ENCODE peak calls at places on chromosomes 3 and 15, in seven cellular contexts. W, L, B, U, X, T and R are unnamed samples.

GRCh38 chr3:42067324-42067723 is 23.8 kb upstream of the TRAK1 start:
- DNase-seq in W (peak), L (no peak), B (no peak), U (peak), X (no peak), T (no peak), R (peak)

GRCh38 chr3:111668912-111669488 is 73.9 kb upstream of the ZBED2 start:
- DNase-seq in W (peak), L (no peak), B (no peak), U (peak), X (no peak), T (no peak), R (no peak)

GRCh38 chr3:116001063-116001765 is 377.9 kb downstream of the GAP43 start:
- DNase-seq in W (peak), L (no peak), B (no peak), U (no peak), X (no peak), T (no peak), R (no peak)

GRCh38 chr3:9080165-9080564 is 116.9 kb upstream of the RAD18 start:
- DNase-seq in W (peak), L (no peak), B (no peak), U (no peak), X (no peak), T (no peak), R (no peak)

GRCh38 chr15:85543741-85544155 is 163.3 kb downstream of the AKAP13 start:
- DNase-seq in W (no peak), L (peak), B (peak), U (peak), X (peak), T (peak), R (no peak)

GRCh38 chr3:101268987-101269386 is 51.4 kb downstream of the IMPG2 start:
- DNase-seq in W (no peak), L (no peak), B (no peak), U (no peak), X (no peak), T (no peak), R (no peak)

GRCh38 chr3:106792716-106793115 is 584.5 kb upstream of the CCDC54 start:
- DNase-seq in W (peak), L (no peak), B (no peak), U (no peak), X (no peak), T (no peak), R (no peak)

GRCh38 chr3:195068481-195069080 is 202.4 kb downstream of the XXYLT1 start:
- DNase-seq in W (no peak), L (no peak), B (no peak), U (no peak), X (no peak), T (peak), R (no peak)

GRCh38 chr15:34023932-34024331 is 15.1 kb downstream of the AVEN start:
- DNase-seq in W (peak), L (no peak), B (no peak), U (no peak), X (no peak), T (no peak), R (no peak)

GRCh38 chr15:79035814-79036213 is 54.8 kb downstream of the RASGRF1 start:
- DNase-seq in W (no peak), L (no peak), B (no peak), U (no peak), X (peak), T (no peak), R (no peak)

GRCh38 chr3:160162440-160162839 is 62.8 kb upstream of the C3orf80 start:
- DNase-seq in W (no peak), L (no peak), B (no peak), U (no peak), X (no peak), T (no peak), R (no peak)

GRCh38 chr15:50418041-50418583 is 6.1 kb upstream of the USP8 start:
- DNase-seq in W (no peak), L (no peak), B (no peak), U (no peak), X (no peak), T (no peak), R (no peak)

GRCh38 chr15:77862651-77863104 is 214.8 kb downstream of the TBC1D2B start:
- DNase-seq in W (no peak), L (no peak), B (no peak), U (no peak), X (peak), T (no peak), R (no peak)

GRCh38 chr3:151770941-151771340 is 37.2 kb downstream of the AADACL2 start:
- DNase-seq in W (no peak), L (peak), B (peak), U (peak), X (peak), T (peak), R (no peak)

GRCh38 chr15:31304074-31304648 is 22.5 kb upstream of the KLF13 start:
- DNase-seq in W (no peak), L (no peak), B (no peak), U (no peak), X (no peak), T (no peak), R (no peak)

GRCh38 chr3:139427283-139428060 is 38.0 kb upstream of the COPB2 start:
- DNase-seq in W (peak), L (peak), B (no peak), U (peak), X (no peak), T (no peak), R (peak)

GRCh38 chr3:184426691-184427141 is 46.9 kb downstream of the CHRD start:
- DNase-seq in W (no peak), L (no peak), B (no peak), U (no peak), X (no peak), T (no peak), R (no peak)

GRCh38 chr3:55267206-55267930 is 219.7 kb downstream of the WNT5A start:
- DNase-seq in W (peak), L (no peak), B (no peak), U (no peak), X (no peak), T (no peak), R (no peak)

GRCh38 chr15:84840741-84841429 is 23.7 kb downstream of the ALPK3 start:
- DNase-seq in W (peak), L (peak), B (peak), U (peak), X (peak), T (peak), R (no peak)

GRCh38 chr3:37162501-37163245 is 11.7 kb downstream of the LRRFIP2 start:
- DNase-seq in W (no peak), L (no peak), B (no peak), U (no peak), X (no peak), T (no peak), R (no peak)

GRCh38 chr3:176193032-176193698 is 1004.1 kb downstream of the TBL1XR1 start:
- DNase-seq in W (no peak), L (no peak), B (no peak), U (no peak), X (no peak), T (no peak), R (no peak)

GRCh38 chr3:152769523-152769922 is 65.4 kb upstream of the P2RY1 start:
- DNase-seq in W (no peak), L (no peak), B (no peak), U (peak), X (no peak), T (no peak), R (no peak)

GRCh38 chr15:43514241-43515057 is 3.0 kb upstream of the MAP1A start:
- DNase-seq in W (peak), L (peak), B (no peak), U (peak), X (no peak), T (peak), R (no peak)

GRCh38 chr15:66253643-66254363 is at the start of gene MEGF11:
- DNase-seq in W (peak), L (no peak), B (no peak), U (peak), X (peak), T (peak), R (no peak)

GRCh38 chr3:9946112-9947024 is 5.8 kb downstream of the PRRT3 start:
- DNase-seq in W (peak), L (peak), B (peak), U (peak), X (peak), T (peak), R (no peak)

GRCh38 chr3:11907667-11908660 is 61.3 kb upstream of the TAMM41 start:
- DNase-seq in W (peak), L (no peak), B (no peak), U (no peak), X (peak), T (no peak), R (no peak)

GRCh38 chr3:55467099-55467498 is 20.0 kb downstream of the WNT5A start:
- DNase-seq in W (peak), L (no peak), B (no peak), U (no peak), X (no peak), T (no peak), R (no peak)

DNA sequence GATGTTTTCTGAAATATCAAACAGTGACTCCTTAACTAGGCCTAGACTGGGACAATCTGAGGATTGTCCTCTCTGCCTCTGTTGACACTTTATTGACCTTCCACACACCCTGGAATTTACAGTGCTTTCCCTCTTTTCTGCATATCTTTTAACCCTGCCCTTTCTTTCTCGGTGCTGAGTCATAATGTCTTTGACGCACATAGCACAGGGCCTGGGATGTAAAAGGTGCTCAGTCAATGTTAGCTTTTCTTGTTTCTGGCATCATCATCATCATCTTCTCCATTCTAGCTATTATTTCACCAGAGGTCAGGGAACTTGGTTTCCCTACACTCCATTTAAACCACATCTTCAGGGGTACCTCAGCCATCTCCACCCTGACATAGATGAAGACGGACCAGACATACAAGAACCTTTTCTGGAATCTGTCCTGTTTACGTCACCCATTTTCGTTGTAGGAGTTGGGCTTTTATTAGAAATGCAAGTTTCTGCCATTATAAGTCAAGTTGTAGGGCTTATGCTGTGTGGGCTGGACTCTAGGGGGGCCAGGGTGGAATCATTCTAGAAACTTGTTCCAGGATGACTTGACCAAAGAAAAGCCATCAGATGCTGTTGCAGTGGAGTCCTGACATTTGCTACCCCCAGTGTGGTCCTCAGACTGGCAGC is 46.6 kb downstream of the ZBTB38 start:
- DNase-seq in W (peak), L (no peak), B (no peak), U (no peak), X (no peak), T (no peak), R (no peak)
- TF ChIP-seq POLR2A in W (no peak), L (no peak), B (no peak), U (no peak), X (no peak), T (no peak), R (no peak)

GRCh38 chr15:75712668-75713337 is at the start of gene CSPG4:
- DNase-seq in W (peak), L (no peak), B (peak), U (no peak), X (peak), T (peak), R (no peak)
- TF ChIP-seq POLR2A in W (peak), L (peak), B (no peak), U (no peak), X (no peak), T (peak), R (no peak)

GRCh38 chr3:197736491-197737318 is at the start of gene RUBCN:
- DNase-seq in W (peak), L (peak), B (peak), U (peak), X (peak), T (peak), R (peak)

GRCh38 chr3:197737749-197738462 is 1.2 kb upstream of the RUBCN start:
- DNase-seq in W (no peak), L (no peak), B (no peak), U (no peak), X (no peak), T (no peak), R (no peak)

GRCh38 chr3:197734667-197735318 is 1.9 kb downstream of the RUBCN start:
- DNase-seq in W (no peak), L (no peak), B (no peak), U (no peak), X (no peak), T (peak), R (no peak)

GRCh38 chr3:197736010-197736490 is 654 bp downstream of the RUBCN start:
- DNase-seq in W (no peak), L (no peak), B (peak), U (no peak), X (no peak), T (peak), R (no peak)

DNA sequence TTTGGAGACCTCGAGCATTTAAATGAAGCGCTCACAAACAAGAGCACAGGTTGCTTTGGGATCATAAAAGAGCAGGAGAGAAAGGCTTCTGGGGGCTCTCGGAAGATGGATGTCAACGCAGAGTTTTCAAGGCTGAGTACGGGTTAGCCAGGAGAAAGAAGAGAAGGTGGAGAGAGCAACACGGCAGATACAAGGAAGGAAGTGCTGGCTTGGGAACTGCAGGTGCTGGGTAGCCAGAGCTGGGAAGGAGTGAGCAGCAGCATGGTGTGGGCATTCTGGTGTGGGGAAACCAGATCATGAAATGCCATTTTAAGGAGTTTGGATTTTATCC is 580 bp upstream of the RUBCN start:
- DNase-seq in W (no peak), L (no peak), B (no peak), U (no peak), X (no peak), T (no peak), R (no peak)
- TF ChIP-seq POLR2A in W (no peak), L (no peak), B (no peak), U (no peak), X (no peak), T (no peak), R (no peak)

GRCh38 chr15:71752604-71753289 is 57.6 kb upstream of the NR2E3 start:
- DNase-seq in W (peak), L (peak), B (no peak), U (peak), X (no peak), T (peak), R (peak)
- TF ChIP-seq POLR2A in W (no peak), L (no peak), B (no peak), U (no peak), X (no peak), T (no peak), R (no peak)